ENCODE peak calls at places on chromosome 15, in seven cellular contexts. One of them, this sample, is unnamed.

GRCh38 chr15:94395626-94396025 is 164.3 kb downstream of the MCTP2 start:
- DNase-seq in Peyer's patch: no peak
- DNase-seq in vagina: no peak
- DNase-seq in coronary artery: no peak
- DNase-seq in nephron progenitor cell: no peak
- DNase-seq in H9: no peak
- DNase-seq in CD4-positive, alpha-beta T cell: no peak
- DNase-seq in this sample: no peak

GRCh38 chr15:29064290-29064689 is 178.5 kb downstream of the APBA2 start:
- DNase-seq in vagina: no peak
- DNase-seq in Peyer's patch: no peak
- DNase-seq in H9: no peak
- DNase-seq in nephron progenitor cell: no peak
- DNase-seq in CD4-positive, alpha-beta T cell: no peak
- DNase-seq in coronary artery: no peak
- DNase-seq in this sample: no peak

GRCh38 chr15:52673312-52673711 is 5.9 kb downstream of the ATOSA start:
- DNase-seq in nephron progenitor cell: no peak
- DNase-seq in vagina: no peak
- DNase-seq in Peyer's patch: no peak
- DNase-seq in H9: no peak
- DNase-seq in coronary artery: no peak
- DNase-seq in CD4-positive, alpha-beta T cell: no peak
- DNase-seq in this sample: no peak

GRCh38 chr15:38894260-38894948 is 329.8 kb upstream of the RASGRP1 start:
- DNase-seq in nephron progenitor cell: no peak
- DNase-seq in coronary artery: no peak
- DNase-seq in Peyer's patch: no peak
- DNase-seq in CD4-positive, alpha-beta T cell: no peak
- DNase-seq in H9: no peak
- DNase-seq in vagina: no peak
- DNase-seq in this sample: no peak

GRCh38 chr15:31857194-31857593 is 173.1 kb upstream of the CHRNA7 start:
- DNase-seq in H9: peak
- DNase-seq in vagina: no peak
- DNase-seq in Peyer's patch: no peak
- DNase-seq in coronary artery: no peak
- DNase-seq in CD4-positive, alpha-beta T cell: no peak
- DNase-seq in nephron progenitor cell: no peak
- DNase-seq in this sample: no peak

GRCh38 chr15:68644088-68644904 is 65.5 kb downstream of the CORO2B start:
- DNase-seq in vagina: no peak
- DNase-seq in Peyer's patch: peak
- DNase-seq in coronary artery: peak
- DNase-seq in nephron progenitor cell: no peak
- DNase-seq in H9: no peak
- DNase-seq in CD4-positive, alpha-beta T cell: no peak
- DNase-seq in this sample: no peak

GRCh38 chr15:75171408-75171807 is 30.3 kb upstream of the C15orf39 start:
- DNase-seq in CD4-positive, alpha-beta T cell: no peak
- DNase-seq in H9: no peak
- DNase-seq in Peyer's patch: no peak
- DNase-seq in coronary artery: no peak
- DNase-seq in vagina: no peak
- DNase-seq in nephron progenitor cell: no peak
- DNase-seq in this sample: no peak

GRCh38 chr15:90160781-90161727 is 40.1 kb upstream of the SEMA4B start:
- DNase-seq in H9: peak
- DNase-seq in coronary artery: no peak
- DNase-seq in CD4-positive, alpha-beta T cell: no peak
- DNase-seq in vagina: no peak
- DNase-seq in nephron progenitor cell: peak
- DNase-seq in Peyer's patch: peak
- DNase-seq in this sample: no peak

GRCh38 chr15:67033012-67033411 is 32.4 kb upstream of the SMAD3 start:
- DNase-seq in CD4-positive, alpha-beta T cell: peak
- DNase-seq in Peyer's patch: no peak
- DNase-seq in coronary artery: no peak
- DNase-seq in H9: peak
- DNase-seq in nephron progenitor cell: no peak
- DNase-seq in vagina: no peak
- DNase-seq in this sample: no peak

GRCh38 chr15:57758556-57758955 is 52.0 kb downstream of the POLR2M start:
- DNase-seq in CD4-positive, alpha-beta T cell: no peak
- DNase-seq in coronary artery: no peak
- DNase-seq in nephron progenitor cell: no peak
- DNase-seq in H9: no peak
- DNase-seq in Peyer's patch: no peak
- DNase-seq in vagina: no peak
- DNase-seq in this sample: no peak

GRCh38 chr15:57767526-57767925 is 61.0 kb downstream of the POLR2M start:
- DNase-seq in CD4-positive, alpha-beta T cell: no peak
- DNase-seq in nephron progenitor cell: no peak
- DNase-seq in Peyer's patch: no peak
- DNase-seq in vagina: no peak
- DNase-seq in coronary artery: no peak
- DNase-seq in H9: no peak
- DNase-seq in this sample: no peak

GRCh38 chr15:57761562-57761961 is 55.0 kb downstream of the POLR2M start:
- DNase-seq in nephron progenitor cell: no peak
- DNase-seq in coronary artery: no peak
- DNase-seq in Peyer's patch: no peak
- DNase-seq in vagina: no peak
- DNase-seq in H9: no peak
- DNase-seq in CD4-positive, alpha-beta T cell: no peak
- DNase-seq in this sample: no peak

DNA sequence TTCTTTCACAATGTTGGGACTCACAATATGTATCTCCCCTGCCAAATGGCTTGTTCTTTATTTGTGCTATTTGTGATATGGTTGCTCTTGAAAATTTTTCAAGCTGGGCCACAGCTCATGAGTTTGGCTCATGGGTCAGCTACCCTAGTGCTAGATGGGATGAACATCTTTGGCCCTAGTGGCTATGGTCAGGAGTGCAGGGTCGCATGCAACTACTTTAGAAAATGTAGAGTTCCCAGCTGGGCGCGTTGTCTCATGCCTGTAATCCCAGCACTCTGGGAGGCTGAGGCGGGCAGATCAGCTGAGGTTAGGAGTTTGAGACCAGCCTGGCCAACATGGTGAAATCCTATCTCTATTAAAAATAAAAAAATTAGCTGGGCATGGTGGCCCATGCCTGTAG is 55.8 kb downstream of the POLR2M start:
- DNase-seq in nephron progenitor cell: no peak
- DNase-seq in coronary artery: no peak
- DNase-seq in H9: no peak
- DNase-seq in Peyer's patch: no peak
- DNase-seq in vagina: no peak
- DNase-seq in CD4-positive, alpha-beta T cell: no peak
- DNase-seq in this sample: no peak
- TF ChIP-seq CTCF in nephron progenitor cell: no peak
- TF ChIP-seq CTCF in coronary artery: no peak
- TF ChIP-seq CTCF in H9: peak
- TF ChIP-seq CTCF in Peyer's patch: no peak
- TF ChIP-seq CTCF in vagina: no peak
- TF ChIP-seq CTCF in CD4-positive, alpha-beta T cell: no peak
- TF ChIP-seq CTCF in this sample: no peak

GRCh38 chr15:70358871-70359647 is 261.3 kb upstream of the TLE3 start:
- DNase-seq in H9: no peak
- DNase-seq in CD4-positive, alpha-beta T cell: no peak
- DNase-seq in Peyer's patch: no peak
- DNase-seq in nephron progenitor cell: no peak
- DNase-seq in vagina: peak
- DNase-seq in coronary artery: peak
- DNase-seq in this sample: no peak
- TF ChIP-seq CTCF in H9: no peak
- TF ChIP-seq CTCF in CD4-positive, alpha-beta T cell: no peak
- TF ChIP-seq CTCF in Peyer's patch: no peak
- TF ChIP-seq CTCF in nephron progenitor cell: no peak
- TF ChIP-seq CTCF in vagina: no peak
- TF ChIP-seq CTCF in coronary artery: no peak
- TF ChIP-seq CTCF in this sample: no peak

GRCh38 chr15:72770673-72771328 is 12.8 kb downstream of the ADPGK start:
- DNase-seq in Peyer's patch: no peak
- DNase-seq in vagina: no peak
- DNase-seq in coronary artery: no peak
- DNase-seq in CD4-positive, alpha-beta T cell: no peak
- DNase-seq in nephron progenitor cell: no peak
- DNase-seq in H9: no peak
- DNase-seq in this sample: no peak
- TF ChIP-seq CTCF in Peyer's patch: no peak
- TF ChIP-seq CTCF in vagina: no peak
- TF ChIP-seq CTCF in coronary artery: no peak
- TF ChIP-seq CTCF in CD4-positive, alpha-beta T cell: no peak
- TF ChIP-seq CTCF in nephron progenitor cell: no peak
- TF ChIP-seq CTCF in H9: peak
- TF ChIP-seq CTCF in this sample: peak

GRCh38 chr15:45399381-45400212 is 21.3 kb upstream of the GATM start:
- DNase-seq in H9: no peak
- DNase-seq in nephron progenitor cell: no peak
- DNase-seq in CD4-positive, alpha-beta T cell: no peak
- DNase-seq in Peyer's patch: no peak
- DNase-seq in vagina: no peak
- DNase-seq in coronary artery: no peak
- DNase-seq in this sample: no peak
- TF ChIP-seq CTCF in H9: peak
- TF ChIP-seq CTCF in nephron progenitor cell: peak
- TF ChIP-seq CTCF in CD4-positive, alpha-beta T cell: peak
- TF ChIP-seq CTCF in Peyer's patch: peak
- TF ChIP-seq CTCF in vagina: peak
- TF ChIP-seq CTCF in coronary artery: peak
- TF ChIP-seq CTCF in this sample: peak